ENCODE peak calls at places on chromosomes 11 and 22, in seven cellular contexts. J is GM03348, W is Ammon's horn, U is NCI-H460, E is putamen, G is activated T-cell treated with anti-CD3 and anti-CD28 coated beads for 4 hours, O is heart left ventricle. S is an unnamed sample.
A peak's percentile ranks its signal among the peaks of the same experiment; 100 is the strongest.

GRCh38 chr11:27473017-27473406 is 422 bp upstream of the LGR4 start:
- DNase-seq in O (no peak), U (no peak), G (no peak), J (no peak), W (no peak), E (no peak), S (no peak)

GRCh38 chr11:16361108-16361869 is 4.9 kb upstream of the SOX6 start:
- DNase-seq in E (no peak), J (no peak), W (no peak), G (no peak), U (no peak), O (no peak), S (no peak)

GRCh38 chr22:47356433-47357011 is 594.1 kb downstream of the TBC1D22A start:
- DNase-seq in O (no peak), E (no peak), G (no peak), U (no peak), W (no peak), J (no peak), S (no peak)

GRCh38 chr11:124740277-124740882 is 638 bp downstream of the NRGN start:
- DNase-seq in G (peak; percentile 44), U (no peak), W (no peak), J (no peak), E (no peak), O (peak; percentile 56), S (no peak)

GRCh38 chr22:30932661-30933060 is 35.9 kb downstream of the MORC2 start:
- DNase-seq in U (no peak), J (no peak), E (no peak), W (no peak), O (no peak), G (no peak), S (no peak)

GRCh38 chr22:37267661-37268413 is 14.5 kb upstream of the CYTH4 start:
- DNase-seq in E (no peak), J (no peak), W (no peak), U (no peak), O (peak; percentile 6), G (no peak), S (no peak)

GRCh38 chr11:64268687-64269379 is 15.6 kb downstream of the BAD start:
- DNase-seq in E (no peak), G (no peak), J (peak; percentile 60), W (no peak), U (peak; percentile 43), O (peak; percentile 80), S (peak; percentile 59)

GRCh38 chr11:31487848-31488247 is 21.6 kb downstream of the IMMP1L start:
- DNase-seq in G (no peak), W (peak; percentile 21), J (peak; percentile 24), U (peak; percentile 23), O (no peak), E (peak; percentile 19), S (peak; percentile 9)

GRCh38 chr11:25910090-25910489 is 421.8 kb upstream of the ANO3 start:
- DNase-seq in O (no peak), E (peak; percentile 30), U (no peak), G (no peak), J (no peak), W (no peak), S (no peak)

GRCh38 chr22:20852076-20852475 is 6.5 kb downstream of the PI4KA start:
- DNase-seq in E (no peak), O (no peak), U (peak; percentile 18), W (no peak), G (no peak), J (no peak), S (no peak)

GRCh38 chr11:95337175-95337957 is 106.4 kb upstream of the SESN3 start:
- DNase-seq in W (peak; percentile 81), E (peak; percentile 71), J (peak; percentile 59), G (no peak), U (no peak), O (peak; percentile 61), S (no peak)

GRCh38 chr11:110835103-110835502 is 122.9 kb upstream of the ARHGAP20 start:
- DNase-seq in G (no peak), W (no peak), J (no peak), O (no peak), E (no peak), U (no peak), S (no peak)

GRCh38 chr11:100855466-100856067 is 168.5 kb downstream of the ARHGAP42 start:
- DNase-seq in O (no peak), U (peak; percentile 33), J (peak; percentile 24), G (no peak), E (peak; percentile 34), W (peak; percentile 50), S (peak; percentile 79)

GRCh38 chr11:59573216-59573615 is 42.4 kb downstream of the OSBP start:
- DNase-seq in W (no peak), O (no peak), J (peak; percentile 75), G (no peak), E (no peak), U (no peak), S (peak; percentile 7)

GRCh38 chr11:131796089-131796488 is 425.7 kb downstream of the NTM start:
- DNase-seq in J (no peak), W (no peak), U (no peak), E (no peak), O (no peak), G (no peak), S (no peak)

GRCh38 chr11:17020831-17021230 is 6.6 kb upstream of the PLEKHA7 start:
- DNase-seq in U (no peak), W (no peak), E (no peak), J (no peak), O (no peak), G (no peak), S (no peak)

GRCh38 chr11:95588821-95589220 is 200.8 kb downstream of the FAM76B start:
- DNase-seq in O (no peak), G (no peak), E (no peak), U (no peak), J (no peak), W (no peak), S (no peak)

GRCh38 chr11:89495951-89496350 is 4.8 kb upstream of the NOX4 start:
- DNase-seq in G (no peak), W (no peak), O (peak; percentile 59), E (no peak), J (peak; percentile 73), U (no peak), S (peak; percentile 41)

GRCh38 chr11:59429924-59430516 is 3.8 kb upstream of the OR5A2 start:
- DNase-seq in U (peak; percentile 63), E (no peak), J (peak; percentile 59), G (peak; percentile 31), W (peak; percentile 67), O (no peak), S (no peak)

GRCh38 chr11:59918987-59919589 is 19.1 kb upstream of the OOSP1 start:
- DNase-seq in J (peak; percentile 61), U (peak; percentile 33), W (peak; percentile 7), G (no peak), E (no peak), O (no peak), S (peak; percentile 10)

GRCh38 chr22:19448076-19448607 is 631 bp upstream of the C22orf39 start:
- DNase-seq in E (peak; percentile 42), O (no peak), J (peak; percentile 81), G (no peak), W (peak; percentile 45), U (peak; percentile 16), S (no peak)

GRCh38 chr11:33590471-33590870 is 110.2 kb downstream of the C11orf91 start:
- DNase-seq in O (no peak), W (no peak), U (no peak), E (no peak), G (no peak), J (no peak), S (no peak)

GRCh38 chr11:88175004-88175706 is at the start of gene RAB38:
- DNase-seq in W (no peak), U (no peak), J (peak; percentile 14), E (no peak), G (peak; percentile 4), O (no peak), S (no peak)

S was measured in SW 1271.